ENCODE peak calls at places on chromosomes 7 and 10, in nine cellular contexts. One of them, this sample, is unnamed.

GRCh38 chr10:113711142-113711541 is 31.4 kb downstream of the CASP7 start:
- DNase-seq in naive B cell: no peak
- DNase-seq in activated T-helper 9 cell treated with anti-CD3 and anti-CD28 coated beads, Interleukin-2, amount 50 U/mL, for 16 hours: no peak
- DNase-seq in activated CD8-positive, alpha-beta memory T cell treated with anti-CD3 and anti-CD28 coated beads for 4 hours: no peak
- DNase-seq in Caki2: no peak
- DNase-seq in T-helper 9 cell: no peak
- DNase-seq in NCI-H2081: no peak
- DNase-seq in AML-193: no peak
- DNase-seq in C1 segment of cervical spinal cord: no peak
- DNase-seq in this sample: no peak

GRCh38 chr10:69506834-69507643 is 55.8 kb downstream of the TSPAN15 start:
- DNase-seq in AML-193: no peak
- DNase-seq in naive B cell: no peak
- DNase-seq in activated T-helper 9 cell treated with anti-CD3 and anti-CD28 coated beads, Interleukin-2, amount 50 U/mL, for 16 hours: no peak
- DNase-seq in C1 segment of cervical spinal cord: no peak
- DNase-seq in Caki2: no peak
- DNase-seq in T-helper 9 cell: no peak
- DNase-seq in NCI-H2081: no peak
- DNase-seq in activated CD8-positive, alpha-beta memory T cell treated with anti-CD3 and anti-CD28 coated beads for 4 hours: no peak
- DNase-seq in this sample: no peak

GRCh38 chr10:69343905-69344304 is 65.6 kb downstream of the HK1 start:
- DNase-seq in T-helper 9 cell: no peak
- DNase-seq in C1 segment of cervical spinal cord: no peak
- DNase-seq in NCI-H2081: no peak
- DNase-seq in AML-193: no peak
- DNase-seq in Caki2: no peak
- DNase-seq in activated CD8-positive, alpha-beta memory T cell treated with anti-CD3 and anti-CD28 coated beads for 4 hours: no peak
- DNase-seq in naive B cell: no peak
- DNase-seq in activated T-helper 9 cell treated with anti-CD3 and anti-CD28 coated beads, Interleukin-2, amount 50 U/mL, for 16 hours: no peak
- DNase-seq in this sample: no peak

GRCh38 chr7:20839196-20839735 is 52.6 kb upstream of the SP8 start:
- DNase-seq in naive B cell: no peak
- DNase-seq in C1 segment of cervical spinal cord: no peak
- DNase-seq in NCI-H2081: no peak
- DNase-seq in activated CD8-positive, alpha-beta memory T cell treated with anti-CD3 and anti-CD28 coated beads for 4 hours: no peak
- DNase-seq in AML-193: no peak
- DNase-seq in Caki2: no peak
- DNase-seq in T-helper 9 cell: no peak
- DNase-seq in activated T-helper 9 cell treated with anti-CD3 and anti-CD28 coated beads, Interleukin-2, amount 50 U/mL, for 16 hours: no peak
- DNase-seq in this sample: no peak

GRCh38 chr7:155358066-155358947 is 60.6 kb downstream of the INSIG1 start:
- DNase-seq in C1 segment of cervical spinal cord: no peak
- DNase-seq in NCI-H2081: no peak
- DNase-seq in Caki2: no peak
- DNase-seq in naive B cell: no peak
- DNase-seq in activated CD8-positive, alpha-beta memory T cell treated with anti-CD3 and anti-CD28 coated beads for 4 hours: no peak
- DNase-seq in T-helper 9 cell: no peak
- DNase-seq in AML-193: peak; percentile 65
- DNase-seq in activated T-helper 9 cell treated with anti-CD3 and anti-CD28 coated beads, Interleukin-2, amount 50 U/mL, for 16 hours: no peak
- DNase-seq in this sample: no peak

GRCh38 chr7:93171606-93172226 is 23.5 kb upstream of the SAMD9L start:
- DNase-seq in NCI-H2081: no peak
- DNase-seq in naive B cell: no peak
- DNase-seq in activated T-helper 9 cell treated with anti-CD3 and anti-CD28 coated beads, Interleukin-2, amount 50 U/mL, for 16 hours: no peak
- DNase-seq in T-helper 9 cell: no peak
- DNase-seq in activated CD8-positive, alpha-beta memory T cell treated with anti-CD3 and anti-CD28 coated beads for 4 hours: no peak
- DNase-seq in Caki2: no peak
- DNase-seq in C1 segment of cervical spinal cord: no peak
- DNase-seq in AML-193: no peak
- DNase-seq in this sample: no peak

GRCh38 chr7:16431646-16432424 is 10.5 kb upstream of the CRPPA start:
- DNase-seq in NCI-H2081: peak; percentile 57
- DNase-seq in AML-193: peak; percentile 50
- DNase-seq in activated T-helper 9 cell treated with anti-CD3 and anti-CD28 coated beads, Interleukin-2, amount 50 U/mL, for 16 hours: no peak
- DNase-seq in Caki2: peak; percentile 46
- DNase-seq in activated CD8-positive, alpha-beta memory T cell treated with anti-CD3 and anti-CD28 coated beads for 4 hours: no peak
- DNase-seq in T-helper 9 cell: no peak
- DNase-seq in naive B cell: peak; percentile 8
- DNase-seq in C1 segment of cervical spinal cord: no peak
- DNase-seq in this sample: no peak

GRCh38 chr7:78768859-78769258 is 684.6 kb downstream of the MAGI2 start:
- DNase-seq in Caki2: no peak
- DNase-seq in activated T-helper 9 cell treated with anti-CD3 and anti-CD28 coated beads, Interleukin-2, amount 50 U/mL, for 16 hours: no peak
- DNase-seq in activated CD8-positive, alpha-beta memory T cell treated with anti-CD3 and anti-CD28 coated beads for 4 hours: no peak
- DNase-seq in T-helper 9 cell: no peak
- DNase-seq in NCI-H2081: peak; percentile 48
- DNase-seq in naive B cell: no peak
- DNase-seq in C1 segment of cervical spinal cord: no peak
- DNase-seq in AML-193: no peak
- DNase-seq in this sample: no peak

GRCh38 chr7:1767524-1767923 is 97.4 kb downstream of the ELFN1 start:
- DNase-seq in activated T-helper 9 cell treated with anti-CD3 and anti-CD28 coated beads, Interleukin-2, amount 50 U/mL, for 16 hours: no peak
- DNase-seq in naive B cell: no peak
- DNase-seq in activated CD8-positive, alpha-beta memory T cell treated with anti-CD3 and anti-CD28 coated beads for 4 hours: no peak
- DNase-seq in NCI-H2081: no peak
- DNase-seq in T-helper 9 cell: no peak
- DNase-seq in Caki2: no peak
- DNase-seq in C1 segment of cervical spinal cord: no peak
- DNase-seq in AML-193: no peak
- DNase-seq in this sample: no peak